ENCODE peak calls at places on chromosome 20, in four cellular contexts. One of them, this sample, is unnamed.

GRCh38 chr20:62737271-62737761 is 28.7 kb downstream of the NTSR1 start:
- DNase-seq in astrocyte: no peak
- DNase-seq in smooth muscle cell of the brain vasculature: no peak
- DNase-seq in aorta: peak; percentile 69
- DNase-seq in this sample: no peak

GRCh38 chr20:13422637-13423036 is 201.6 kb downstream of the ISM1 start:
- DNase-seq in smooth muscle cell of the brain vasculature: no peak
- DNase-seq in astrocyte: no peak
- DNase-seq in aorta: no peak
- DNase-seq in this sample: no peak

GRCh38 chr20:55174172-55174571 is 698.8 kb downstream of the DOK5 start:
- DNase-seq in astrocyte: no peak
- DNase-seq in smooth muscle cell of the brain vasculature: no peak
- DNase-seq in aorta: no peak
- DNase-seq in this sample: no peak

GRCh38 chr20:20593447-20594170 is 118.8 kb downstream of the RALGAPA2 start:
- DNase-seq in aorta: no peak
- DNase-seq in astrocyte: peak; percentile 28
- DNase-seq in smooth muscle cell of the brain vasculature: peak; percentile 7
- DNase-seq in this sample: no peak

GRCh38 chr20:60078351-60079250 is 120.4 kb downstream of the CDH26 start:
- DNase-seq in aorta: no peak
- DNase-seq in astrocyte: no peak
- DNase-seq in smooth muscle cell of the brain vasculature: no peak
- DNase-seq in this sample: no peak

GRCh38 chr20:10857362-10858070 is 183.7 kb upstream of the JAG1 start:
- DNase-seq in aorta: peak; percentile 79
- DNase-seq in astrocyte: peak; percentile 90
- DNase-seq in smooth muscle cell of the brain vasculature: no peak
- DNase-seq in this sample: no peak

GRCh38 chr20:63246490-63247284 is 7.6 kb downstream of the NKAIN4 start:
- DNase-seq in smooth muscle cell of the brain vasculature: no peak
- DNase-seq in aorta: no peak
- DNase-seq in astrocyte: no peak
- DNase-seq in this sample: no peak

GRCh38 chr20:35283441-35284266 is 918 bp downstream of the EIF6 start:
- DNase-seq in smooth muscle cell of the brain vasculature: no peak
- DNase-seq in aorta: no peak
- DNase-seq in astrocyte: no peak
- DNase-seq in this sample: no peak

GRCh38 chr20:30484749-30485070 is 772.8 kb upstream of the DEFB115 start:
- DNase-seq in aorta: no peak
- DNase-seq in astrocyte: no peak
- DNase-seq in smooth muscle cell of the brain vasculature: no peak
- DNase-seq in this sample: no peak

This sample was measured in amygdala.